ENCODE peak calls at places on chromosomes 7 and 10, in eight cellular contexts. X is fibroblast of lung, U is HCT116, P is neuronal stem cell, A is MM.1S, S is K562, I is astrocyte, W is A549. C is an unnamed sample.

GRCh38 chr10:93495654-93496321 is 624 bp upstream of the CEP55 start:
- DNase-seq in U (no peak), P (no peak), A (no peak), S (peak), I (no peak), X (peak), W (peak), C (no peak)

GRCh38 chr10:126179637-126180036 is 208.6 kb downstream of the ADAM12 start:
- DNase-seq in X (no peak), I (no peak), P (no peak), S (no peak), W (no peak), U (no peak), A (no peak), C (no peak)

GRCh38 chr10:3902054-3902808 is 117.2 kb upstream of the KLF6 start:
- DNase-seq in P (no peak), S (no peak), W (no peak), U (no peak), A (peak), X (peak), I (peak), C (no peak)

GRCh38 chr7:4028221-4028620 is 653.9 kb upstream of the FOXK1 start:
- DNase-seq in S (no peak), I (no peak), W (no peak), U (no peak), A (no peak), X (no peak), P (no peak), C (no peak)

GRCh38 chr10:122234416-122234815 is 36.7 kb upstream of the BTBD16 start:
- DNase-seq in A (no peak), U (no peak), X (peak), P (no peak), I (no peak), W (no peak), S (no peak), C (no peak)

GRCh38 chr10:26334932-26335573 is 103.1 kb upstream of the APBB1IP start:
- DNase-seq in S (peak), W (peak), I (peak), P (peak), U (peak), X (peak), A (peak), C (peak)

GRCh38 chr10:3018247-3018646 is 49.1 kb upstream of the PFKP start:
- DNase-seq in U (no peak), P (no peak), S (no peak), I (no peak), X (no peak), W (no peak), A (no peak), C (no peak)

GRCh38 chr7:37986780-37987380 is 66.4 kb downstream of the EPDR1 start:
- DNase-seq in X (no peak), I (peak), A (no peak), W (no peak), P (no peak), U (no peak), S (no peak), C (no peak)

GRCh38 chr7:4774804-4775280 is 581 bp upstream of the AP5Z1 start:
- DNase-seq in W (no peak), X (peak), P (no peak), S (peak), A (no peak), U (peak), I (peak), C (no peak)

GRCh38 chr7:77321300-77321699 is 94.8 kb downstream of the GSAP start:
- DNase-seq in W (no peak), X (no peak), A (peak), S (no peak), U (no peak), I (no peak), P (no peak), C (no peak)

GRCh38 chr10:59762505-59762904 is 9.2 kb upstream of the MRLN start:
- DNase-seq in P (no peak), I (no peak), U (no peak), W (no peak), X (no peak), S (no peak), A (no peak), C (no peak)

GRCh38 chr10:133616371-133617130 is 10.0 kb downstream of the FRG2B start:
- DNase-seq in S (no peak), U (no peak), W (no peak), I (no peak), A (no peak), X (no peak), P (no peak), C (no peak)

GRCh38 chr7:45001138-45001694 is 1.2 kb downstream of the CCM2 start:
- DNase-seq in U (no peak), P (no peak), S (peak), I (peak), W (no peak), X (peak), A (peak), C (peak)

GRCh38 chr10:30028452-30029045 is 30.8 kb downstream of the JCAD start:
- DNase-seq in X (no peak), S (no peak), P (no peak), U (no peak), W (no peak), A (no peak), I (no peak), C (no peak)

GRCh38 chr7:10076661-10077300 is 896.9 kb upstream of the PHF14 start:
- DNase-seq in S (peak), I (peak), A (no peak), X (no peak), W (no peak), P (no peak), U (no peak), C (no peak)

GRCh38 chr7:1537631-1538412 is 7.3 kb downstream of the MAFK start:
- DNase-seq in P (peak), I (peak), S (peak), U (no peak), A (no peak), X (peak), W (peak), C (no peak)

GRCh38 chr10:42753126-42753506 is 29.5 kb upstream of the BMS1 start:
- DNase-seq in U (peak), A (no peak), I (peak), W (peak), S (peak), P (peak), X (peak), C (peak)

GRCh38 chr10:129637010-129637409 is 170.0 kb downstream of the MGMT start:
- DNase-seq in U (no peak), A (no peak), W (no peak), X (no peak), S (no peak), I (no peak), P (peak), C (no peak)

GRCh38 chr7:151320263-151320845 is 21.3 kb upstream of the NUB1 start:
- DNase-seq in S (no peak), P (no peak), I (no peak), W (no peak), U (no peak), A (no peak), X (no peak), C (no peak)

GRCh38 chr7:48094861-48095293 is 5.8 kb downstream of the UPP1 start:
- DNase-seq in W (no peak), X (peak), I (peak), S (no peak), P (no peak), U (no peak), A (no peak), C (no peak)

GRCh38 chr7:64618785-64619456 is 47.0 kb upstream of the ZNF107 start:
- DNase-seq in X (peak), A (peak), S (peak), I (peak), U (peak), P (no peak), W (peak), C (no peak)

GRCh38 chr7:75694636-75695035 is 44.1 kb downstream of the HIP1 start:
- DNase-seq in P (no peak), I (no peak), X (no peak), S (peak), U (no peak), A (no peak), W (no peak), C (no peak)

DNA sequence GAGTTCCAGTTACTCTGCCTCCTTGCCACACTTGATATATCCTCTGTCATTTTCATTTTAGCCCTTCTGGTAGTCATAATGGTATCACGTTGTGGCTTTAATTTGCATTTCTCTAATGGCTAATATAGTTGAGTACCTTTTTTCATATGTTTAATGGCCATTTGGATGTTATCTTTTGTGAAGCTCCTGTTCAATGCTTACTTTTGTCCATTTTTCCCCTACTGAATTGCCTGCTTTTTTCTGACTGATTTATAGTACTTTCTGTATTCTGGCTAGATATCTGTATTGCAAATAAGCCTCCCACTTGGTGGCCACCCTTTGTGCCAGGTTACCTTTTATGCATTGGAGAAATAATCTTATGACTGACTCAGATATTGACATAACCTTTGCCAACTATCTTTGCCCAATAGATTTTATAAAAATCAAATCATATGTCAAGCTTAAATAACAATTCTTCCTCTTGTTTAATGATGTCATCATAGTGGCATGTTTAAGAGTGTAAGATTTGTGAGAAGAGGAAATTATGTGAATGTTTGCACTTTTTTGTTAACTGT is 50.6 kb downstream of the PRPF18 start:
- DNase-seq in U (no peak), W (no peak), A (no peak), I (peak), S (no peak), P (no peak), X (peak), C (no peak)
- H3K4me2 ChIP-seq in U (no peak), W (peak), A (no peak), I (peak), S (no peak), P (no peak), X (no peak), C (no peak)

DNA sequence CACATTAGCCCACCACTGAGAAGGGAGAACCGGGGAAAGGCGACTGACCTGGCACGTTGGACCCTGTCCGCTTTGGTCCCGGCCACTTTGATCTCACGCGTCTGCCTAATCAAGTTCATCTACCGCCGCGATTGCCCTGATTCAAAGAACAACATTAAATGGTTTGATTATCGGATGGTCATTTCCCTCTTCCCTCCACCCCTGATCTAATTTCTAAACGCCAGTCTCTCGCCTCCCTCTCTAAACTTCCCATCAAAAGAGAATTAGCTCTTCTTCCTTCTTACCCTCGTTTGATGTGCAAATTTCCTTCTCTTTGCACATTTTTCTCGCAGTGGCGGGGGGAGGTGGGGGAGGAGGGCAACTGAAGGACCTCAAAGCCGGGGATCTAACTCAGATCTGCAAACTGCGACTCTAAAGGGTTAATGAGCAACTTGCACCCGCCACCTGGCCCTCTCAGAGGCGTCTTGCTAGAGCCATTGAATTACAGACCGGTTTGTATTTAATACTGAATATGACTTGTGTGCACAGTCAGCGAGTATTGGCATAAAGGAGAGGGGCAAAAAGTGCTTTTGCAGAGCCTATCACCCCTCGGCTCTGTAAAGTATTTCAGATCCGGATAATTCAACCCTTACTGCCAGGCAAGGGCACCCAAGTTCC is 603 bp upstream of the DKK1 start:
- DNase-seq in S (no peak), U (peak), A (peak), W (no peak), I (no peak), X (peak), P (no peak), C (no peak)
- H3K4me3 ChIP-seq in S (no peak), U (peak), A (peak), W (peak), I (peak), X (peak), P (peak), C (peak)

DNA sequence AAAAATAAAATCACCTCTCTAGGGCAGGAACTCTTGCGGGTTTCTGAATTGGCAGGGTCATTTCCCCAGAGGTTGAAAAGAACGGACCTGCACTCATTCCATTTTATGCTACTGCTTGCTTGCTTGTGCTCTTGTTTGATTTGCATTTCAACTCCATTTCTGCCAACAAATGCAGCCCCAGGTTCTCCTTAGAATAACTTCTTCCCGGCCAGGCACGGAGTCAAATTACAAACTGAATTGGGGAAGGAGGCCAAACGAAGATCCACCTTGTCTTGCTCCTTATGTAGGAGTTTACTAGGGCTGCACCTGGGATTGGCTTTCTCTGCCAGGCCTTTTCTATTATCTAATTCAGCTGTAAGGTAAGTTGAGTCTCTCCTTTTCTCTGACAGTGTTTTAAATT is 79.6 kb downstream of the HGF start:
- DNase-seq in A (peak), I (no peak), U (no peak), X (no peak), W (no peak), P (no peak), S (no peak), C (no peak)
- H3K4me2 ChIP-seq in A (peak), I (no peak), U (no peak), X (no peak), W (no peak), P (no peak), S (no peak), C (no peak)

DNA sequence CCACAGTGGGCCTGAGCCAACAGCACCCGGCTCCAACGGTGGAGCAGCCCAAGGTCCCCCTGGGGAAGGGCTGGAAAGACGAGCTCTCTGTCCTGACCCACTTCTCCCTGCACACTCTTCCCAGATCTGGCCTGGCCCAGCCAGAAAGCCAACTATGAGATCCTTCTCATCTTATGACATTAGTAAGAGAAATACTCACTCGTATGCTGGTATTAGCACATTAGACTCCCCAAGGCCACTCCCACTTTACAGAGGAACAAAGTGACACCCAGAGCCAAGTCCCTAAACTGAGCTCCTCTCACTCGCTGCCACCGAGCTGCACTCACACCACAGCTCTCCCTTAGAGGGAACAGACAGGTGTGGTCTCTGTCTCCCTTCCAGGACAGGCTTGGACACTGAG is 24.8 kb downstream of the DLG5 start:
- DNase-seq in U (no peak), W (no peak), I (no peak), S (no peak), X (no peak), P (no peak), A (no peak), C (no peak)
- H3K4me3 ChIP-seq in U (no peak), W (no peak), I (no peak), S (no peak), X (no peak), P (no peak), A (no peak), C (no peak)

DNA sequence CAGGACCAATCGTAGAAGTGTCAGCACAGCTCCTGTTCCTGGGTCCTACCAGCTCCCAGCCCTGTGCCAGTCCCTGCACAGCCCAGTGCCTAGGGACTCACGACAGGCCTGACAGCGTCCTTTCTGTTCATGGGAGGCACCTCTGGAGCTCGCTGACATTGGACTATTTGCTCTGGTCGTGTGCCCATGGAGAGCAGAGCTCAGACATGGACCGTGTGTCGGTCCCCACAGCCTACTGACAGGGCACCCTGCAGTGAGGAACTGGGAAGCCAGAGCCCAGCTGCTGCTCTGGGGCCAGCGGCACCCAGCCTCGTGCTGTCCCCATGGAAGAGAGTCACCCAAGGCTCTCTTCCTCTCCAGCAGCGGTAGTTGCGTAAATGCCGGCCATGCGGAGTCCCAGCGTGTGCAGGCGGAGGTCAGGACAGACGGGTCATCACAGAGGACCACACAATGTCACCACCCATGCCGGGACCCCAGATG is 20.3 kb upstream of the ANTXRL start:
- DNase-seq in U (no peak), I (no peak), A (no peak), S (no peak), X (no peak), W (no peak), P (no peak), C (no peak)
- H3K4me2 ChIP-seq in U (no peak), I (no peak), A (no peak), S (no peak), X (no peak), W (no peak), P (no peak), C (no peak)

GRCh38 chr10:11602919-11603523 is 8.4 kb downstream of the USP6NL start:
- DNase-seq in U (peak), A (no peak), P (no peak), X (peak), I (peak), W (peak), S (peak), C (no peak)
- H3K4me3 ChIP-seq in U (no peak), A (no peak), P (no peak), X (no peak), I (no peak), W (no peak), S (no peak), C (no peak)

DNA sequence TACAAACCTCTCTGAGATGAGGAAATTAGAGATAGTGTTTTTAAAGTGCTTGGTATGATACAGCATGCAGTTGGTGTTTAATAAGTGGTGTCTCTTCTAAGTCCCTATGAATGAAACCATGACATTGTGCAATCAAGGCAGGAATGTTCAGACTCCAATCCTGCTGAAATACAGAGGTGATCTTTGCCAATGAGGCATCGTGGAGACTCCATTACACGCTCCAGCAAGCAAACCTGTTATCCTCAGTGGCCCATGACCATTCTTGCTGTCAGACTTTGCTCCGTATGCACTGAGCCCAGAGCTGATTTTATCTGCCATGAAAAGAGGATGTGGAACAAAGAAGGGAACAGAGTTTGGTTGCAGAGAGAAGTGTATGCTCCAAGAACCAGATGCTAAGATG is 47.3 kb downstream of the CDHR3 start:
- DNase-seq in I (peak), P (no peak), A (no peak), W (no peak), X (no peak), U (no peak), S (no peak), C (no peak)
- H3K4me2 ChIP-seq in I (peak), P (no peak), A (no peak), W (no peak), X (peak), U (peak), S (no peak), C (peak)

DNA sequence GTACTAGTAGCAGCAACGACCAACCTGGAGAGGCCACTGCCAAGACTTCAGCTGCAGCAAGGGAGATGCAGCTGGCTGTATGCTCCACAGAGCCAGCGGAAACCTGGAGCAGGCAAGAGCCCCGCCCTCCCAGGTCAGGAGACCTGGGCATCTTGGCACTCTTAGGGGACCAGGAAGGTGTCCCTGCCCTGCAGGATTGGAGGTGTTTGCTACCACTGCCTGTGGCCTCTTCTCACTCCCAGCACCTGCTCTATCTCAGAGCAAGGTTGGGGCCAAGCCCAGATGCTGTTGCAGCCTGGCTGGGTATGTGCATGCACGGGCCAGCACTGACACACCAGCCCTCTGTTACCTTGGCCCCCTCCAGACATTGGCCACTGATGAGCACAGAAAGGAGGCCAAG is 1512.8 kb downstream of the REEP3 start:
- DNase-seq in W (no peak), A (no peak), S (no peak), P (no peak), I (no peak), X (no peak), U (no peak), C (no peak)
- H3K4me3 ChIP-seq in W (no peak), A (no peak), S (no peak), P (no peak), I (no peak), X (no peak), U (no peak), C (no peak)